ENCODE peak calls at places on chromosomes 1 and 21, in four cellular contexts. N is left lung; B is activated naive CD8-positive, alpha-beta T cell treated with anti-CD3 and anti-CD28 coated beads, Interleukin-2, amount 10 ng/mL, durations not matched to agents 7 days and 5 days; E is CD4-positive, alpha-beta T cell. Z is an unnamed sample.

GRCh38 chr1:56389813-56390539 is 189.4 kb downstream of the PLPP3 start:
- ATAC-seq in N (peak; percentile 85), B (no peak), E (no peak), Z (no peak)

GRCh38 chr1:54658164-54658913 is 16.8 kb downstream of the MROH7 start:
- ATAC-seq in N (no peak), B (no peak), E (no peak), Z (no peak)

GRCh38 chr1:5744911-5745431 is 247.3 kb downstream of the NPHP4 start:
- ATAC-seq in N (no peak), B (no peak), E (no peak), Z (no peak)

GRCh38 chr21:32974653-32975052 is 51.1 kb upstream of the OLIG2 start:
- ATAC-seq in N (no peak), B (no peak), E (no peak), Z (no peak)

GRCh38 chr1:9244501-9245229 is 10.1 kb downstream of the H6PD start:
- ATAC-seq in N (peak; percentile 54), B (peak; percentile 28), E (no peak), Z (no peak)

GRCh38 chr1:9239622-9240401 is 5.2 kb downstream of the H6PD start:
- ATAC-seq in N (peak; percentile 32), B (peak; percentile 77), E (peak; percentile 55), Z (peak; percentile 79)

GRCh38 chr1:86825294-86825693 is 88.6 kb downstream of the SELENOF start:
- ATAC-seq in N (peak; percentile 32), B (no peak), E (no peak), Z (no peak)

GRCh38 chr1:243336163-243336562 is 80.3 kb downstream of the SDCCAG8 start:
- ATAC-seq in N (no peak), B (no peak), E (no peak), Z (no peak)

GRCh38 chr1:99622702-99623347 is 23.1 kb upstream of the PALMD start:
- ATAC-seq in N (no peak), B (no peak), E (no peak), Z (no peak)

GRCh38 chr1:212237651-212238050 is 47.6 kb upstream of the PPP2R5A start:
- ATAC-seq in N (peak; percentile 40), B (no peak), E (no peak), Z (peak; percentile 54)

GRCh38 chr1:176555911-176556687 is 93.1 kb downstream of the PAPPA2 start:
- ATAC-seq in N (no peak), B (no peak), E (no peak), Z (no peak)

GRCh38 chr1:184752656-184753055 is 2.0 kb downstream of the EDEM3 start:
- ATAC-seq in N (no peak), B (no peak), E (no peak), Z (no peak)

Z was measured in stimulated activated memory B cell treated with anti-CD40 and anti-IgM and Interleukin-4, amounts not matched to agents 10 μg/mL and 1 μg/mL and 100 μg/mL, for 72 hours.